ENCODE peak calls at places on chromosomes 12 and 14, in seven cellular contexts. One of them, this sample, is unnamed.

GRCh38 chr14:33611405-33612183 is 339.3 kb downstream of the EGLN3 start:
- DNase-seq in GM23248: peak; percentile 67
- DNase-seq in mesendoderm: no peak
- DNase-seq in transverse colon: no peak
- DNase-seq in CD8-positive, alpha-beta memory T cell: no peak
- DNase-seq in neuronal stem cell: no peak
- DNase-seq in SJCRH30: no peak
- DNase-seq in this sample: no peak

GRCh38 chr14:36420288-36420687 is 99.7 kb downstream of the NKX2-1 start:
- DNase-seq in GM23248: no peak
- DNase-seq in mesendoderm: peak; percentile 73
- DNase-seq in CD8-positive, alpha-beta memory T cell: no peak
- DNase-seq in neuronal stem cell: peak; percentile 26
- DNase-seq in transverse colon: no peak
- DNase-seq in SJCRH30: no peak
- DNase-seq in this sample: no peak

GRCh38 chr12:6533653-6534157 is 612 bp upstream of the GAPDH start:
- DNase-seq in mesendoderm: peak; percentile 97
- DNase-seq in neuronal stem cell: peak; percentile 92
- DNase-seq in SJCRH30: peak; percentile 95
- DNase-seq in CD8-positive, alpha-beta memory T cell: peak; percentile 30
- DNase-seq in GM23248: peak; percentile 83
- DNase-seq in transverse colon: peak; percentile 68
- DNase-seq in this sample: no peak

GRCh38 chr12:4147051-4147481 is 126.5 kb upstream of the CCND2 start:
- DNase-seq in transverse colon: no peak
- DNase-seq in CD8-positive, alpha-beta memory T cell: no peak
- DNase-seq in neuronal stem cell: no peak
- DNase-seq in SJCRH30: no peak
- DNase-seq in GM23248: no peak
- DNase-seq in mesendoderm: no peak
- DNase-seq in this sample: no peak

GRCh38 chr14:63624203-63624602 is 17.5 kb downstream of the WDR89 start:
- DNase-seq in transverse colon: no peak
- DNase-seq in mesendoderm: no peak
- DNase-seq in GM23248: no peak
- DNase-seq in SJCRH30: no peak
- DNase-seq in CD8-positive, alpha-beta memory T cell: no peak
- DNase-seq in neuronal stem cell: no peak
- DNase-seq in this sample: no peak

GRCh38 chr12:19783547-19784444 is 344.5 kb downstream of the AEBP2 start:
- DNase-seq in mesendoderm: no peak
- DNase-seq in neuronal stem cell: no peak
- DNase-seq in SJCRH30: no peak
- DNase-seq in GM23248: no peak
- DNase-seq in CD8-positive, alpha-beta memory T cell: no peak
- DNase-seq in transverse colon: no peak
- DNase-seq in this sample: no peak

GRCh38 chr14:34596891-34597290 is 33.1 kb downstream of the SNX6 start:
- DNase-seq in transverse colon: no peak
- DNase-seq in CD8-positive, alpha-beta memory T cell: no peak
- DNase-seq in GM23248: no peak
- DNase-seq in neuronal stem cell: no peak
- DNase-seq in SJCRH30: no peak
- DNase-seq in mesendoderm: no peak
- DNase-seq in this sample: no peak

GRCh38 chr14:64870160-64870559 is 9.5 kb downstream of the SPTB start:
- DNase-seq in GM23248: no peak
- DNase-seq in SJCRH30: no peak
- DNase-seq in CD8-positive, alpha-beta memory T cell: no peak
- DNase-seq in neuronal stem cell: no peak
- DNase-seq in mesendoderm: no peak
- DNase-seq in transverse colon: no peak
- DNase-seq in this sample: no peak

GRCh38 chr14:72723741-72724530 is 170.0 kb downstream of the DPF3 start:
- DNase-seq in SJCRH30: no peak
- DNase-seq in GM23248: peak; percentile 52
- DNase-seq in neuronal stem cell: no peak
- DNase-seq in CD8-positive, alpha-beta memory T cell: no peak
- DNase-seq in mesendoderm: no peak
- DNase-seq in transverse colon: no peak
- DNase-seq in this sample: no peak

GRCh38 chr12:43480591-43480990 is 71.4 kb downstream of the ADAMTS20 start:
- DNase-seq in GM23248: no peak
- DNase-seq in transverse colon: no peak
- DNase-seq in SJCRH30: no peak
- DNase-seq in neuronal stem cell: no peak
- DNase-seq in CD8-positive, alpha-beta memory T cell: no peak
- DNase-seq in mesendoderm: no peak
- DNase-seq in this sample: no peak

GRCh38 chr12:122090759-122091535 is 12.4 kb downstream of the MLXIP start:
- DNase-seq in mesendoderm: no peak
- DNase-seq in SJCRH30: no peak
- DNase-seq in transverse colon: no peak
- DNase-seq in neuronal stem cell: no peak
- DNase-seq in CD8-positive, alpha-beta memory T cell: no peak
- DNase-seq in GM23248: peak; percentile 97
- DNase-seq in this sample: no peak

GRCh38 chr14:53391156-53391555 is 238.0 kb upstream of the DDHD1 start:
- DNase-seq in neuronal stem cell: no peak
- DNase-seq in CD8-positive, alpha-beta memory T cell: no peak
- DNase-seq in transverse colon: no peak
- DNase-seq in GM23248: peak; percentile 87
- DNase-seq in mesendoderm: peak; percentile 21
- DNase-seq in SJCRH30: peak; percentile 36
- DNase-seq in this sample: no peak

GRCh38 chr14:41022932-41023331 is 583.7 kb upstream of the LRFN5 start:
- DNase-seq in transverse colon: no peak
- DNase-seq in GM23248: no peak
- DNase-seq in SJCRH30: no peak
- DNase-seq in neuronal stem cell: no peak
- DNase-seq in CD8-positive, alpha-beta memory T cell: no peak
- DNase-seq in mesendoderm: no peak
- DNase-seq in this sample: no peak
- H3K27ac ChIP-seq in transverse colon: no peak overlapping the region
- H3K27ac ChIP-seq in GM23248: no peak overlapping the region
- H3K27ac ChIP-seq in SJCRH30: no peak overlapping the region
- H3K27ac ChIP-seq in neuronal stem cell: no peak overlapping the region
- H3K27ac ChIP-seq in CD8-positive, alpha-beta memory T cell: no peak overlapping the region
- H3K27ac ChIP-seq in mesendoderm: no peak overlapping the region
- H3K27ac ChIP-seq in this sample: no peak overlapping the region

GRCh38 chr12:52727037-52727436 is 23.7 kb upstream of the KRT77 start:
- DNase-seq in CD8-positive, alpha-beta memory T cell: no peak
- DNase-seq in SJCRH30: no peak
- DNase-seq in GM23248: no peak
- DNase-seq in neuronal stem cell: no peak
- DNase-seq in transverse colon: no peak
- DNase-seq in mesendoderm: no peak
- DNase-seq in this sample: no peak
- H3K27me3 ChIP-seq in CD8-positive, alpha-beta memory T cell: no peaks in the 10 kb centered on the region
- H3K27me3 ChIP-seq in SJCRH30: peaks cover 9% of the 10 kb centered on the region
- H3K27me3 ChIP-seq in GM23248: peaks cover 14% of the 10 kb centered on the region
- H3K27me3 ChIP-seq in neuronal stem cell: no peaks in the 10 kb centered on the region
- H3K27me3 ChIP-seq in transverse colon: no peaks in the 10 kb centered on the region
- H3K27me3 ChIP-seq in mesendoderm: no peaks in the 10 kb centered on the region
- H3K27me3 ChIP-seq in this sample: no peaks in the 10 kb centered on the region

GRCh38 chr14:54920052-54920451 is 17.4 kb upstream of the GCH1 start:
- DNase-seq in GM23248: no peak
- DNase-seq in neuronal stem cell: no peak
- DNase-seq in CD8-positive, alpha-beta memory T cell: no peak
- DNase-seq in transverse colon: no peak
- DNase-seq in mesendoderm: no peak
- DNase-seq in SJCRH30: no peak
- DNase-seq in this sample: no peak
- H3K27ac ChIP-seq in GM23248: no peak overlapping the region
- H3K27ac ChIP-seq in neuronal stem cell: no peak overlapping the region
- H3K27ac ChIP-seq in CD8-positive, alpha-beta memory T cell: no peak overlapping the region
- H3K27ac ChIP-seq in transverse colon: no peak overlapping the region
- H3K27ac ChIP-seq in mesendoderm: no peak overlapping the region
- H3K27ac ChIP-seq in SJCRH30: no peak overlapping the region
- H3K27ac ChIP-seq in this sample: no peak overlapping the region

DNA sequence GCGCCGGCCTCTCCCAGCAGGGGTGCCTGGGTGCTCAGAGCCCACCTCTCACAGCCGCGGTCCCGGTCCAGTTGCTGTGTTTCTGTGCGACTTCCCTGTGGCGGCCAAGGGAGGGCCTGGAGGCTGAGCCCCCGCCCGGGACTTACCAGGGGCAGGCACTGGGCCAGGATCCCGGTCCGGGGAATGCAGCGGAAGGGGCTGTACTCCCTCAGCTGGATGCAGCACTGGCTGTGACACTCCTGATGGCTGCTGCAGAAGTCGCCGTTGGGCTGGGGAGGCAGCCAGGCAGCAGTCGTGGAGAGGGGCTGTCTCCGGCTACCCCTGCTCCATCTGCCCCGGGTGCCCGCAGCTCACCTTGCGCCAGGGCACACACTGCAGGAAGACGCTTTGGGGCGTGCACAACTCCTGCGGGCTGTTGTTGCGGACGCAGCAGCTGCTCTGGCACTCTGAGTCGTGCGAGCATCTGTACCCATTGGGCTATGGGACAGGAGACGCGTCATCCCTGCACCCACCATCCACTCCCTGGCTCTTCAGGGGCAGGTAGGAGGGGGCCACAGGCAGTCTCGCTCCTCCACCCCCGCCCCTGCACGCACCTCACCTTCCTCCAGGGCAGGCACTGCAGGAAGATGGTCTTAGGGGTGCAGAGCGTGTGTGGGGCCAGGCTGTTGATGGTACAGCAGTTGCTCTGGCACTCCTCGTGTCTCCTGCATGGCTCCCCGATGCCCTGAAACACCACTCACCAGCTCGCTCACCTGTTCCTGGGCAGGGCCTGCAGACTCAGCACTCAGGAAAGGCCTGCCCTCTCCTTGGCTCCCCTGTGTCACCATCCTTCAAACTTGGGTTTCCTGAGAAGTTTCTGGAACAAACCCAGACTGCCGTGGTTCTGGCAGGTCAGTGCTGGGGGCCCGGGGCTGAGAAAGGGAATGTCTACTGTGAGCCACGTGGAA is 6.0 kb downstream of the LRCOL1 start:
- DNase-seq in GM23248: no peak
- DNase-seq in transverse colon: no peak
- DNase-seq in neuronal stem cell: no peak
- DNase-seq in SJCRH30: no peak
- DNase-seq in mesendoderm: no peak
- DNase-seq in CD8-positive, alpha-beta memory T cell: no peak
- DNase-seq in this sample: no peak
- H3K27me3 ChIP-seq in GM23248: peaks cover 74% of the 10 kb centered on the region
- H3K27me3 ChIP-seq in transverse colon: peaks cover 71% of the 10 kb centered on the region
- H3K27me3 ChIP-seq in neuronal stem cell: peaks cover 40% of the 10 kb centered on the region
- H3K27me3 ChIP-seq in SJCRH30: no peaks in the 10 kb centered on the region
- H3K27me3 ChIP-seq in mesendoderm: no peaks in the 10 kb centered on the region
- H3K27me3 ChIP-seq in CD8-positive, alpha-beta memory T cell: peaks cover 5% of the 10 kb centered on the region
- H3K27me3 ChIP-seq in this sample: peaks cover 4% of the 10 kb centered on the region

GRCh38 chr12:11732023-11732422 is 82.5 kb downstream of the ETV6 start:
- DNase-seq in SJCRH30: no peak
- DNase-seq in mesendoderm: no peak
- DNase-seq in transverse colon: no peak
- DNase-seq in GM23248: no peak
- DNase-seq in CD8-positive, alpha-beta memory T cell: no peak
- DNase-seq in neuronal stem cell: no peak
- DNase-seq in this sample: no peak

GRCh38 chr12:11731455-11731854 is 82.0 kb downstream of the ETV6 start:
- DNase-seq in mesendoderm: no peak
- DNase-seq in transverse colon: no peak
- DNase-seq in GM23248: peak; percentile 64
- DNase-seq in CD8-positive, alpha-beta memory T cell: no peak
- DNase-seq in neuronal stem cell: no peak
- DNase-seq in SJCRH30: no peak
- DNase-seq in this sample: no peak

GRCh38 chr12:11730299-11731041 is 81.0 kb downstream of the ETV6 start:
- DNase-seq in CD8-positive, alpha-beta memory T cell: no peak
- DNase-seq in transverse colon: peak; percentile 75
- DNase-seq in GM23248: no peak
- DNase-seq in neuronal stem cell: no peak
- DNase-seq in SJCRH30: no peak
- DNase-seq in mesendoderm: no peak
- DNase-seq in this sample: no peak

GRCh38 chr12:11729439-11730150 is 80.1 kb downstream of the ETV6 start:
- DNase-seq in GM23248: no peak
- DNase-seq in mesendoderm: no peak
- DNase-seq in neuronal stem cell: no peak
- DNase-seq in SJCRH30: no peak
- DNase-seq in transverse colon: no peak
- DNase-seq in CD8-positive, alpha-beta memory T cell: no peak
- DNase-seq in this sample: no peak

DNA sequence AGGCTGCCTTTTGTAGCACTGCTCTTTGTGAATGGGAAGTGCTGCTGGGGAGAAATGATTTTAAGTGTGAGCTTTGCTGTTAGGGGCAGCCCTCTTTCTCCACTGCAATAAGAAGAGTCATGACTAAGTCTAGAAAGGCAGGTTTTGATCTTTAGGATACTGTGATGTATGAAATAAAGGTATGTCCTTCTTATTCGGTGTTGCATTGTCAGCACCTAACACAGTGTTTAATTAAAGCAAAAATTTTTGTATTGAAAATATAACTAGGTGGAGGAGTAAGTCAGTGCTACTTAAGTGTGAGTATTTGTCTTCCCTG is 81.5 kb downstream of the ETV6 start:
- DNase-seq in transverse colon: no peak
- DNase-seq in CD8-positive, alpha-beta memory T cell: no peak
- DNase-seq in SJCRH30: no peak
- DNase-seq in GM23248: no peak
- DNase-seq in mesendoderm: no peak
- DNase-seq in neuronal stem cell: no peak
- DNase-seq in this sample: no peak
- H3K27ac ChIP-seq in transverse colon: peak overlapping the region; percentile 86
- H3K27ac ChIP-seq in CD8-positive, alpha-beta memory T cell: no peak overlapping the region
- H3K27ac ChIP-seq in SJCRH30: no peak overlapping the region
- H3K27ac ChIP-seq in GM23248: peak overlapping the region; percentile 24
- H3K27ac ChIP-seq in mesendoderm: no peak overlapping the region
- H3K27ac ChIP-seq in neuronal stem cell: no peak overlapping the region
- H3K27ac ChIP-seq in this sample: peak overlapping the region; percentile 63